ENCODE peak calls at places on chromosomes 3 and 15, in four cellular contexts. X, O, D and S are unnamed samples.

GRCh38 chr15:97750071-97750470 is 210.4 kb upstream of the ARRDC4 start:
- DNase-seq in X (no peak), O (no peak), D (no peak), S (no peak)

GRCh38 chr3:108780235-108780634 is 23.0 kb upstream of the RETNLB start:
- DNase-seq in X (no peak), D (no peak), O (no peak), S (no peak)

GRCh38 chr15:33322091-33322490 is 11.3 kb downstream of the RYR3 start:
- DNase-seq in O (no peak), D (no peak), X (peak; percentile 21), S (no peak)

GRCh38 chr15:64596701-64597468 is 136.5 kb downstream of the ZNF609 start:
- DNase-seq in O (no peak), D (peak; percentile 28), X (no peak), S (no peak)

GRCh38 chr3:112289011-112289410 is 5.0 kb downstream of the SLC9C1 start:
- DNase-seq in D (no peak), X (no peak), O (no peak), S (no peak)

GRCh38 chr3:134885877-134886621 is 91.0 kb downstream of the EPHB1 start:
- DNase-seq in O (no peak), D (no peak), X (no peak), S (no peak)

GRCh38 chr3:49428697-49429100 is 425 bp downstream of the NICN1 start:
- DNase-seq in X (no peak), D (no peak), O (no peak), S (no peak)

GRCh38 chr3:78066287-78066686 is 1026.4 kb downstream of the ROBO2 start:
- DNase-seq in D (no peak), O (no peak), X (no peak), S (no peak)

GRCh38 chr3:15501126-15501525 is 20.4 kb downstream of the COLQ start:
- DNase-seq in X (no peak), O (no peak), D (no peak), S (no peak)

GRCh38 chr3:126451511-126451910 is 24.2 kb downstream of the ZXDC start:
- DNase-seq in O (no peak), D (peak; percentile 7), X (no peak), S (no peak)

GRCh38 chr3:117217837-117218236 is 508.3 kb downstream of the TUSC7 start:
- DNase-seq in X (no peak), D (no peak), O (no peak), S (no peak)

GRCh38 chr3:141076821-141077571 is 25.8 kb downstream of the SPSB4 start:
- DNase-seq in O (peak; percentile 64), D (peak; percentile 45), X (peak; percentile 51), S (no peak)

GRCh38 chr3:72629191-72629611 is 219.0 kb downstream of the SHQ1 start:
- DNase-seq in D (no peak), X (no peak), O (no peak), S (no peak)

GRCh38 chr15:73685981-73686380 is 1.8 kb downstream of the CD276 start:
- DNase-seq in D (no peak), O (no peak), X (no peak), S (no peak)

GRCh38 chr3:65778966-65779365 is 259.8 kb downstream of the MAGI1 start:
- DNase-seq in O (no peak), X (no peak), D (no peak), S (no peak)

GRCh38 chr3:37986479-37987314 is 3.9 kb upstream of the VILL start:
- DNase-seq in O (no peak), D (peak; percentile 10), X (no peak), S (no peak)

GRCh38 chr3:182490601-182491485 is 302.5 kb upstream of the ATP11B start:
- DNase-seq in D (no peak), X (no peak), O (no peak), S (peak; percentile 30)

GRCh38 chr3:152365766-152366593 is 97.3 kb downstream of the MBNL1 start:
- DNase-seq in D (no peak), X (no peak), O (no peak), S (no peak)

GRCh38 chr3:157375342-157375986 is 61.2 kb upstream of the PTX3 start:
- DNase-seq in O (no peak), D (no peak), X (no peak), S (no peak)

GRCh38 chr3:71905426-71905825 is 120.5 kb upstream of the PROK2 start:
- DNase-seq in D (no peak), O (no peak), X (no peak), S (no peak)

GRCh38 chr3:178777718-178778411 is 241.6 kb downstream of the KCNMB2 start:
- DNase-seq in X (no peak), O (no peak), D (no peak), S (no peak)

DNA sequence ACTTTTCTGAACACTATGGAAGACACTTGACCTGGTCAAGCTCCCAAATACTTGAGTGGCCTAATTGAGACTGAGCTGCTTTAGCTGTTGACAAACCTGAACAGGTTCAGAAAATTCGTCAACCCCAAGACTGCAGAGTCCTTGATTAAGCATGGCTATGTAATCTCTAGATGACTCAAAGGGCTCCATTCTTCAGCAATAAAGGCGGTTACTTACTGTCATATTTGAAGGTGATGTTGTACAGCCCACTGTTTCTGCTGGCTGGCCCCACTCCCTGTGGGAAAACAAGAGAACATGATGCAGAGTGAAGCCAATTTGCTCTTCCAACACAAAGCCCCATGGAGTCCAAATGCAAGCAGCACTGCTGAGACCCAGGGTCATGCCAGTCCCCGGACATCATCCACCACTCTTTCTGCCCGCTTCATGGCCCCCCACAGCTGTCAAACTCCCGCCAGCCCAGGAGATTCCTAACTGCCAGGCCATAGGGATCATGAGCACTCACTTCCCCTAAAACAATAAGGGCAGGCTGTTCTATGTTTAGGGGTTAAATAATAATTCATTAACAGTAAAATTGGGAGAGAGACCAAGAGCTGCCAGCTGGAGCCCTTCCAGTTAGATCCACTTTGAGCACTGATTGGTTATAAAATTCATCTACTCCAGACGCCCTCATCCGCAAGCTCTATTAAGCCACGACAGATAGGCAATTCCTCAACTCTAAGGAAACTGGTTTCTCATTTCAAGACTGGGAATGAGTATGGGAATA is 44.9 kb downstream of the IL17RD start:
- DNase-seq in X (no peak), D (no peak), O (peak; percentile 70), S (no peak)
- H3K27ac ChIP-seq in X (no peak overlapping the region), D (no peak overlapping the region), O (peak overlapping the region; percentile 84), S (no peak overlapping the region)

GRCh38 chr3:10291139-10291500 is 1.6 kb downstream of the GHRL start:
- DNase-seq in D (no peak), O (no peak), X (no peak), S (no peak)

GRCh38 chr3:10289785-10290355 is 2.9 kb downstream of the GHRL start:
- DNase-seq in X (no peak), O (no peak), D (no peak), S (no peak)

GRCh38 chr3:10290476-10291138 is 2.1 kb downstream of the GHRL start:
- DNase-seq in O (no peak), D (no peak), X (no peak), S (no peak)

GRCh38 chr3:10292505-10293419 is at the start of gene GHRL:
- DNase-seq in X (no peak), D (no peak), O (no peak), S (no peak)

DNA sequence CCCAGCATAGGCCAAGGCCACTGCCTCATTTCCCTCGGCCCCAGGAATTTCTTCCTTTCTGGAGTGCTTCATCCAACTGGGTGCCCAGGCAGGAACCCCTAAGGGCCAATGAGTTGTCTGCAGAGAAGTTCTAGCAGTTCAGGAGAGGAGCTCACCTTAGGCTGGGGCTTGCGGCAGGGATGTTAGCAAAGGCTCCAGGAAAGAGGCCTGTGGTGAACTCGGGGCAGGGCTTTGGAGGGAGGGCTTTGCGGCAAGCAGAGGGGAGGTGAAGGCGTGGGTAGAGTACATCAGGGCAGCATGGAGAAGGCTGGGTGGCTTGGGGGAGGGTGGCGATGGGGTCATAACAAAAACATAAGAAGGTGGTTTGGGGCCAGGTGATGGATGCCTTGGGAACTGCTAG is 1.1 kb downstream of the GHRL start:
- DNase-seq in D (no peak), X (no peak), O (no peak), S (no peak)
- H3K4me3 ChIP-seq in D (no peak overlapping the region), X (no peak overlapping the region), O (no peak overlapping the region), S (no peak overlapping the region)

GRCh38 chr3:4898454-4899313 is 80.6 kb upstream of the BHLHE40 start:
- DNase-seq in D (no peak), X (no peak), O (no peak), S (no peak)
- H3K27ac ChIP-seq in D (peak overlapping the region; percentile 56), X (no peak overlapping the region), O (peak overlapping the region; percentile 42), S (peak overlapping the region; percentile 26)

GRCh38 chr15:50876260-50876988 is 32.1 kb upstream of the AP4E1 start:
- DNase-seq in X (no peak), D (no peak), O (no peak), S (no peak)
- H3K4me3 ChIP-seq in X (peak overlapping the region; percentile 58), D (peak overlapping the region; percentile 29), O (no peak overlapping the region), S (peak overlapping the region; percentile 16)

GRCh38 chr15:78149805-78150751 is 916 bp downstream of the IDH3A start:
- DNase-seq in O (no peak), D (no peak), X (no peak), S (no peak)

GRCh38 chr15:78147566-78147965 is 1.6 kb upstream of the IDH3A start:
- DNase-seq in O (no peak), X (peak; percentile 29), D (no peak), S (no peak)

GRCh38 chr15:78149068-78149804 is at the start of gene IDH3A:
- DNase-seq in D (peak; percentile 100), O (peak; percentile 100), X (peak; percentile 100), S (peak; percentile 99)

GRCh38 chr15:78146437-78147154 is 2.6 kb upstream of the IDH3A start:
- DNase-seq in X (no peak), O (no peak), D (no peak), S (no peak)

DNA sequence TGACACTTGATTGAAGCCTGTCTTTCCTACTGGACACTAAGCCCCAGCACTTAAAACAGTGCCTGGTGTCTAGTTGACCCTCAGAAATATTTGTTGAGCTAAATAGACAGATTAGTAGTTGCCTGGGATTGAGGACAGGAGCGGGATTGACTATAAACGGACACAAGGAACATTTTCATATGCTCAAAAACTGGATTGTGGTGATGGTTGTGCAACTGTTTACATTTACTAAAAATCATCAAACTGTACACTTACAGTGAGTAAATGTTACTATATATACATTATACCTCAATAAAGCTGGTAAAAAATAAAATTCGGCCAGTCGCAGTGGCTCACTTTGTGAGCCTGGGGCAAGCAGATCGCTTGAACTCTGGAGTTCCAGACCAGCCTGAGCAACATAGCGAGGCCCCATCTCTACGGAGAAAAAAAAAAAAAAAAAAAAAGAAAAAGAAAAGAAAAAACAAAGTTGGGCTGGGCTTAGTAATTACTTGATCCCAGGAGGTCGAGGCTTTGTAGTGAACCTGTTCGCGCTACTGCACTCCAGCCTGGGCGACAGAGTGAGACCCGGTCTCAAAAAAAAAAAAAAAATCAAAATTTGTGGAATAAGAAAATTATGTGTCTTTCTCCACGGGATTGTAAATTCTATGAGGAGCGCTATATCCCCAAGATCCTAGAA is 632 bp upstream of the IDH3A start:
- DNase-seq in D (no peak), O (no peak), X (no peak), S (no peak)
- H3K27ac ChIP-seq in D (no peak overlapping the region), O (peak overlapping the region; percentile 72), X (peak overlapping the region; percentile 92), S (peak overlapping the region; percentile 16)

GRCh38 chr3:13041113-13041776 is 32.0 kb downstream of the IQSEC1 start:
- DNase-seq in X (no peak), D (no peak), O (no peak), S (no peak)
- H3K4me3 ChIP-seq in X (no peak overlapping the region), D (no peak overlapping the region), O (no peak overlapping the region), S (no peak overlapping the region)